ENCODE peak calls at places on chromosomes 13 and 19, in six cellular contexts. J is spleen; F is mucosa of descending colon; C is HAP-1; R is astrocyte; V is CD8-positive, alpha-beta T cell. T is an unnamed sample. For H3K36me3, the result is how much of the 10 kb centered on the place peaks cover.

GRCh38 chr13:78382946-78383542 is 220.3 kb downstream of the POU4F1 start:
- DNase-seq in J (no peak), F (no peak), C (no peak), R (no peak), V (no peak), T (peak)

GRCh38 chr13:40910324-40911050 is 108.6 kb downstream of the ELF1 start:
- DNase-seq in J (no peak), F (no peak), C (no peak), R (peak), V (no peak), T (no peak)

GRCh38 chr13:114212096-114212495 is 22.6 kb upstream of the CDC16 start:
- DNase-seq in J (no peak), F (no peak), C (no peak), R (peak), V (no peak), T (no peak)

GRCh38 chr13:62997696-62998095 is 1582.0 kb upstream of the PCDH20 start:
- DNase-seq in J (no peak), F (no peak), C (no peak), R (no peak), V (no peak), T (no peak)

GRCh38 chr13:45289936-45290563 is 50.9 kb downstream of the TPT1 start:
- DNase-seq in J (no peak), F (no peak), C (peak), R (no peak), V (no peak), T (no peak)

GRCh38 chr19:40666803-40667438 is 23.5 kb downstream of the NUMBL start:
- DNase-seq in J (peak), F (no peak), C (no peak), R (no peak), V (no peak), T (no peak)

GRCh38 chr13:113471844-113472243 is 18.6 kb upstream of the ADPRHL1 start:
- DNase-seq in J (no peak), F (no peak), C (no peak), R (no peak), V (no peak), T (no peak)

GRCh38 chr13:90154311-90154960 is 1193.1 kb upstream of the MIR17HG start:
- DNase-seq in J (no peak), F (no peak), C (no peak), R (peak), V (no peak), T (peak)

GRCh38 chr19:23771761-23772667 is 13.3 kb upstream of the ZNF681 start:
- DNase-seq in J (no peak), F (no peak), C (no peak), R (no peak), V (no peak), T (no peak)

GRCh38 chr13:45925151-45925550 is 73.6 kb upstream of the SIAH3 start:
- DNase-seq in J (no peak), F (no peak), C (no peak), R (no peak), V (no peak), T (no peak)

GRCh38 chr19:29886535-29886934 is 55.5 kb upstream of the URI1 start:
- DNase-seq in J (no peak), F (no peak), C (no peak), R (no peak), V (no peak), T (no peak)

GRCh38 chr19:51339313-51339686 is 2.6 kb downstream of the VSIG10L start:
- DNase-seq in J (no peak), F (no peak), C (peak), R (no peak), V (no peak), T (no peak)

GRCh38 chr13:46492946-46493345 is 60.0 kb upstream of the LRCH1 start:
- DNase-seq in J (no peak), F (no peak), C (peak), R (peak), V (no peak), T (no peak)

GRCh38 chr13:23349127-23349897 is 84.2 kb downstream of the SACS start:
- DNase-seq in J (no peak), F (no peak), C (no peak), R (no peak), V (no peak), T (no peak)

GRCh38 chr13:75870397-75870801 is 234.3 kb downstream of the LMO7 start:
- DNase-seq in J (no peak), F (no peak), C (peak), R (no peak), V (peak), T (no peak)

GRCh38 chr13:32647926-32648325 is 61.7 kb downstream of the PDS5B start:
- DNase-seq in J (no peak), F (no peak), C (no peak), R (no peak), V (no peak), T (no peak)

GRCh38 chr13:99323488-99323887 is 16.3 kb upstream of the GPR183 start:
- DNase-seq in J (no peak), F (no peak), C (no peak), R (peak), V (no peak), T (no peak)

GRCh38 chr19:27674701-27675100 is 1538.2 kb downstream of the UQCRFS1 start:
- DNase-seq in J (no peak), F (no peak), C (no peak), R (no peak), V (no peak), T (no peak)

GRCh38 chr19:44640518-44640917 is 3.2 kb upstream of the PVR start:
- DNase-seq in J (no peak), F (no peak), C (no peak), R (peak), V (no peak), T (peak)

GRCh38 chr19:15249912-15250634 is 17.8 kb upstream of the EPHX3 start:
- DNase-seq in J (no peak), F (no peak), C (no peak), R (peak), V (no peak), T (no peak)

GRCh38 chr13:55244991-55245644 is 1895.6 kb upstream of the PRR20A start:
- DNase-seq in J (no peak), F (no peak), C (peak), R (no peak), V (no peak), T (no peak)

GRCh38 chr13:67076378-67076777 is 153.8 kb downstream of the PCDH9 start:
- DNase-seq in J (no peak), F (no peak), C (no peak), R (peak), V (no peak), T (no peak)

GRCh38 chr13:99045396-99045795 is 67.5 kb upstream of the DOCK9 start:
- DNase-seq in J (no peak), F (no peak), C (no peak), R (peak), V (no peak), T (no peak)

GRCh38 chr19:41484822-41485221 is 41.9 kb downstream of the ERICH4 start:
- DNase-seq in J (no peak), F (no peak), C (no peak), R (no peak), V (no peak), T (no peak)

GRCh38 chr19:5686326-5686646 is 3.8 kb upstream of the RPL36 start:
- DNase-seq in J (no peak), F (no peak), C (no peak), R (no peak), V (no peak), T (no peak)
- H3K4me3 ChIP-seq in J (peak), F (no peak), C (peak), R (no peak), V (peak), T (peak)

GRCh38 chr13:28459911-28460310 is 35.0 kb downstream of the FLT1 start:
- DNase-seq in J (no peak), F (no peak), C (no peak), R (no peak), V (no peak), T (no peak)
- H3K36me3 ChIP-seq in J (under half), F (under half), C (under half), R (under half), V (under half), T (under half)

GRCh38 chr13:47598340-47598911 is 402.6 kb downstream of the SUCLA2 start:
- DNase-seq in J (no peak), F (no peak), C (peak), R (no peak), V (no peak), T (no peak)
- H3K4me3 ChIP-seq in J (no peak), F (no peak), C (no peak), R (no peak), V (no peak), T (no peak)

DNA sequence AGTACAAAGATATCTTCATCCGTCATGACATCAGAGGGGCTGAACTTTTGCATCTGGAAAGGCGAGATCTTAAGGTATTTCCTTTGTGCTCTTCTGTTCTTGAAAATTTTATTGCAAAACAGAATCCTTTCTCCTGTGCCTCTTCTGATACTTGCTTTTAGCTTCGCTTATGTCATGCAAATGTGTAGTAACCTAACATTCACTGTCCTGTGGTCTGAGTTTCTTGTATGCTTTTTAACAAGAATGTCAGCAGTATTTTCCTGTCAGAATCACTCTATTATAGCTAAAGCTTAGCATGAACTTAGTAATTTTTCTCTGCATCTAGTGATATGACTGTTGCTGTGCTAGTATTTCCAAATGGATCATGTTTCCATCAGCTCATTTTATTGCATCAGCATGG is 50.6 kb upstream of the AKAP11 start:
- DNase-seq in J (no peak), F (no peak), C (peak), R (no peak), V (no peak), T (no peak)
- H3K36me3 ChIP-seq in J (under half), F (under half), C (under half), R (under half), V (under half), T (under half)

DNA sequence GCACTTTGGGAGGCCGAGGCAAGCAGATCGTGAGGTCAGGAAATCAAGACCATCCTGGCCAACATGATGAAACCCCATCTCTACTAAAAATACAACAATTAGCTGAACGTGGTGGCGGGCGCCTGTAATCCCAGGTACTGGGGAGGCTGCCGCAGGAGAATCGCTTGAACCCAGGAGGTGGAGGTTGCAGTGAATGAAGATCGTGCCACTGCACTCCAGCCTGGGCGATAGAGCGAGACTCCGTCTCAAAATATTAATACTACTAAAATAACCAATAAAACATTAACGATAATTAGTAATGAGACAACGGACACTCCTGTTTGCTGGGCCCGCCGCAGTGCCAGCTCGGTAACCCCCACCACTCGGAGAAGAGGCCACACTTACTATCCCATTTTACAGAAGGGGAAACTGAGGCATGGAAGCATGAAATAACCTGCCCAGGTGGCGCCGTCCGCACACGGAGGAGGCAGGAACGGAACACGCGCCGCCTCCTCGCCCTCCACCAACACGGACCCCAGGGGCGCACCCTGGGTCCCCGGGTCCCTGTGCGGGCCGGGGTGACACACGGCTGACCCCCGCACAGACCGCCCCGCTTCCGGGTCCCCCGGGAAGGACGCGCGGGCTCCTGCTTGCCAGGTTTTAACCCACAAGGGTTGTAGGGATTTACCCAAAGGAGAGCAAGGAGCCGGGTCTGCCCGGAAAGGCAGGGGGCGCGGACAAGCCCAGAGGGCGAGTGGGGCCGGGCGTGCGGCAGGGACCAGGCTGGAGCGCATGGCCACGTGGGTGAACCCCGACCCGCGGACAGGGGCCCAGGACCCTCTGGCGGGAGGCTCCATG is 1.6 kb downstream of the R3HDM4 start:
- DNase-seq in J (peak), F (peak), C (no peak), R (no peak), V (no peak), T (no peak)
- H3K4me3 ChIP-seq in J (no peak), F (no peak), C (peak), R (peak), V (no peak), T (no peak)

GRCh38 chr19:39465956-39466747 is 14.5 kb upstream of the TIMM50 start:
- DNase-seq in J (no peak), F (no peak), C (no peak), R (no peak), V (no peak), T (no peak)
- H3K36me3 ChIP-seq in J (half or more), F (under half), C (half or more), R (half or more), V (half or more), T (half or more)

T was measured in MG63.